ENCODE peak calls at places on chromosome 12, in seven cellular contexts. H is AG10803; S is hippocampal formation; Q is activated naive CD8-positive, alpha-beta T cell treated with anti-CD3 and anti-CD28 coated beads, Interleukin-2, amount 50 U/mL, for 24 hours; P is ELR; O is GM19239; X is NCI-H774. E is an unnamed sample.

GRCh38 chr12:55957106-55957859 is 8.6 kb downstream of the PMEL start:
- DNase-seq in O (no peak), Q (no peak), X (no peak), H (no peak), P (no peak), S (no peak), E (no peak)

GRCh38 chr12:69330475-69331473 is 17.4 kb upstream of the LYZ start:
- DNase-seq in O (no peak), Q (peak), P (peak), H (no peak), S (no peak), X (peak), E (no peak)

GRCh38 chr12:75781532-75782046 is 250.0 kb downstream of the PHLDA1 start:
- DNase-seq in H (no peak), Q (no peak), O (no peak), S (no peak), P (peak), X (no peak), E (peak)

GRCh38 chr12:86122846-86123468 is 133.2 kb downstream of the MGAT4C start:
- DNase-seq in Q (no peak), H (no peak), O (no peak), S (no peak), X (no peak), P (peak), E (no peak)

GRCh38 chr12:56221233-56221756 is 427 bp downstream of the RNF41 start:
- DNase-seq in H (peak), S (peak), Q (no peak), O (no peak), P (peak), X (no peak), E (peak)

GRCh38 chr12:88308825-88309224 is 166.7 kb downstream of the TMTC3 start:
- DNase-seq in O (no peak), H (peak), P (peak), S (no peak), Q (no peak), X (no peak), E (no peak)

GRCh38 chr12:9636150-9636549 is 28.4 kb upstream of the KLRB1 start:
- DNase-seq in O (no peak), Q (no peak), H (no peak), P (no peak), S (no peak), X (no peak), E (no peak)

GRCh38 chr12:104197264-104197663 is 18.3 kb upstream of the TXNRD1 start:
- DNase-seq in S (no peak), Q (no peak), H (peak), P (no peak), O (no peak), X (no peak), E (no peak)

GRCh38 chr12:57740656-57741412 is 2.3 kb upstream of the AGAP2 start:
- DNase-seq in O (peak), S (no peak), P (no peak), Q (peak), X (no peak), H (no peak), E (no peak)

GRCh38 chr12:99223554-99223953 is 424.0 kb upstream of the GARIN6 start:
- DNase-seq in P (no peak), Q (no peak), H (no peak), X (no peak), O (no peak), S (no peak), E (no peak)

GRCh38 chr12:62618948-62619347 is 152.3 kb downstream of the MON2 start:
- DNase-seq in H (no peak), O (no peak), Q (no peak), X (peak), P (no peak), S (no peak), E (no peak)

GRCh38 chr12:72925716-72926115 is 653.5 kb downstream of the TRHDE start:
- DNase-seq in X (no peak), S (no peak), O (no peak), P (no peak), Q (no peak), H (no peak), E (no peak)

GRCh38 chr12:108482717-108483212 is 32.3 kb upstream of the FICD start:
- DNase-seq in O (no peak), S (no peak), Q (no peak), X (no peak), P (peak), H (no peak), E (peak)

GRCh38 chr12:725076-725475 is 27.3 kb upstream of the WNK1 start:
- DNase-seq in P (no peak), O (no peak), S (no peak), X (no peak), H (no peak), Q (no peak), E (no peak)

GRCh38 chr12:27620121-27620520 is 76.1 kb upstream of the REP15 start:
- DNase-seq in H (no peak), Q (no peak), S (no peak), O (no peak), X (no peak), P (no peak), E (no peak)

GRCh38 chr12:124530637-124531263 is 36.7 kb downstream of the NCOR2 start:
- DNase-seq in O (no peak), H (no peak), S (no peak), Q (no peak), P (no peak), X (no peak), E (no peak)

GRCh38 chr12:92208613-92209121 is 63.0 kb upstream of the BTG1 start:
- DNase-seq in H (peak), X (no peak), S (peak), O (no peak), Q (no peak), P (peak), E (peak)

GRCh38 chr12:66352197-66352596 is 49.9 kb downstream of the HELB start:
- DNase-seq in Q (no peak), X (no peak), P (peak), S (no peak), H (peak), O (no peak), E (peak)

GRCh38 chr12:127054531-127054930 is 1212.4 kb upstream of the TMEM132C start:
- DNase-seq in Q (no peak), P (peak), O (no peak), S (no peak), X (no peak), H (peak), E (peak)

GRCh38 chr12:93195511-93195910 is 182.2 kb upstream of the NUDT4 start:
- DNase-seq in X (no peak), Q (no peak), P (no peak), H (no peak), O (no peak), S (no peak), E (no peak)

GRCh38 chr12:42759622-42760273 is 170.2 kb upstream of the PRICKLE1 start:
- DNase-seq in Q (no peak), X (no peak), H (peak), S (no peak), P (no peak), O (no peak), E (no peak)

GRCh38 chr12:2691340-2692111 is 103.2 kb upstream of the FKBP4 start:
- DNase-seq in H (no peak), S (no peak), Q (peak), X (no peak), O (peak), P (no peak), E (no peak)

GRCh38 chr12:92439397-92439779 is 263.4 kb upstream of the PLEKHG7 start:
- DNase-seq in H (peak), S (no peak), X (no peak), Q (no peak), P (peak), O (no peak), E (peak)

GRCh38 chr12:56593909-56594621 is 36.1 kb downstream of the BAZ2A start:
- DNase-seq in H (peak), P (peak), X (peak), O (peak), S (peak), Q (peak), E (peak)

GRCh38 chr12:22312336-22312735 is 22.2 kb downstream of the ST8SIA1 start:
- DNase-seq in Q (no peak), X (no peak), P (peak), O (no peak), H (peak), S (peak), E (peak)

GRCh38 chr12:50240096-50240791 is 43.1 kb downstream of the LIMA1 start:
- DNase-seq in O (no peak), H (no peak), Q (no peak), X (no peak), S (no peak), P (no peak), E (no peak)

GRCh38 chr12:50282581-50283229 is 615 bp downstream of the LIMA1 start:
- DNase-seq in O (no peak), X (no peak), P (peak), S (no peak), Q (no peak), H (peak), E (no peak)

GRCh38 chr12:90342081-90342480 is 612.9 kb downstream of the CCER1 start:
- DNase-seq in Q (no peak), S (no peak), H (peak), O (no peak), P (no peak), X (no peak), E (no peak)

GRCh38 chr12:14129601-14130178 is 148.3 kb upstream of the GRIN2B start:
- DNase-seq in S (peak), Q (no peak), H (no peak), P (no peak), X (no peak), O (no peak), E (no peak)

GRCh38 chr12:12642916-12643315 is 31.2 kb downstream of the CREBL2 start:
- DNase-seq in X (no peak), P (no peak), Q (no peak), O (no peak), H (no peak), S (peak), E (no peak)

GRCh38 chr12:45232771-45233372 is 17.0 kb downstream of the ANO6 start:
- DNase-seq in P (peak), O (no peak), Q (peak), S (no peak), H (peak), X (no peak), E (peak)

GRCh38 chr12:45930369-45930768 is 60.0 kb downstream of the SCAF11 start:
- DNase-seq in H (no peak), O (no peak), X (no peak), P (no peak), S (no peak), Q (no peak), E (no peak)

GRCh38 chr12:110022980-110023633 is 23.9 kb downstream of the ANKRD13A start:
- DNase-seq in H (peak), Q (no peak), S (no peak), O (no peak), P (peak), X (no peak), E (no peak)

GRCh38 chr12:60072911-60073310 is 477.1 kb downstream of the SLC16A7 start:
- DNase-seq in S (no peak), X (no peak), P (peak), O (no peak), H (peak), Q (no peak), E (peak)

GRCh38 chr12:69885656-69886055 is 60.6 kb downstream of the MYRFL start:
- DNase-seq in S (no peak), O (no peak), H (no peak), Q (no peak), X (no peak), P (no peak), E (no peak)

GRCh38 chr12:106584104-106585064 is 1.6 kb downstream of the RFX4 start:
- DNase-seq in P (peak), Q (peak), H (no peak), X (no peak), S (no peak), O (no peak), E (no peak)

GRCh38 chr12:126095748-126096510 is 1030.7 kb downstream of the AACS start:
- DNase-seq in X (no peak), Q (no peak), H (no peak), P (no peak), O (no peak), S (no peak), E (no peak)